ENCODE peak calls at places on chromosome 5, in five cellular contexts. Y is upper lobe of right lung; E is heart left ventricle; W is esophagus squamous epithelium; L is CD8-positive, alpha-beta T cell. X is an unnamed sample. For H3K9me3 and H3K4me1, the result is how much of the 10 kb centered on the place peaks cover.

GRCh38 chr5:74810915-74811314 is 43.9 kb downstream of the NSA2 start:
- DNase-seq in Y (no peak), W (no peak), E (no peak), L (no peak), X (no peak)

GRCh38 chr5:153907170-153907775 is 131.4 kb downstream of the FAM114A2 start:
- DNase-seq in E (no peak), W (no peak), L (no peak), Y (no peak), X (no peak)

GRCh38 chr5:137858223-137858916 is 9.3 kb upstream of the MYOT start:
- DNase-seq in W (no peak), Y (no peak), L (no peak), E (no peak), X (no peak)

GRCh38 chr5:35816881-35817521 is 39.7 kb upstream of the IL7R start:
- DNase-seq in E (no peak), Y (no peak), W (no peak), L (no peak), X (no peak)

GRCh38 chr5:145236966-145237365 is 598.2 kb downstream of the PRELID2 start:
- DNase-seq in W (no peak), Y (no peak), L (no peak), E (no peak), X (no peak)

GRCh38 chr5:173703466-173703865 is 87.0 kb upstream of the BOD1 start:
- DNase-seq in L (no peak), Y (no peak), W (no peak), E (no peak), X (no peak)

GRCh38 chr5:148788636-148789035 is 37.8 kb upstream of the ADRB2 start:
- DNase-seq in L (no peak), Y (no peak), E (no peak), W (no peak), X (no peak)

GRCh38 chr5:68534131-68534940 is 318.8 kb downstream of the PIK3R1 start:
- DNase-seq in E (no peak), L (no peak), W (no peak), Y (no peak), X (peak)

GRCh38 chr5:151107738-151108520 is 27.1 kb upstream of the TNIP1 start:
- DNase-seq in W (no peak), Y (no peak), L (no peak), E (peak), X (peak)

GRCh38 chr5:119367502-119368237 is 11.9 kb downstream of the TNFAIP8 start:
- DNase-seq in L (no peak), Y (no peak), E (no peak), W (no peak), X (no peak)

GRCh38 chr5:16888694-16889124 is 47.4 kb downstream of the MYO10 start:
- DNase-seq in W (no peak), E (no peak), L (no peak), Y (no peak), X (no peak)

GRCh38 chr5:14671414-14671813 is 6.9 kb downstream of the OTULIN start:
- DNase-seq in E (no peak), L (no peak), Y (no peak), W (no peak), X (no peak)

GRCh38 chr5:74016373-74016772 is 390.4 kb downstream of the ARHGEF28 start:
- DNase-seq in W (no peak), E (no peak), L (no peak), Y (no peak), X (no peak)

GRCh38 chr5:121731377-121731776 is 120.3 kb upstream of the FTMT start:
- DNase-seq in W (no peak), Y (no peak), E (peak), L (no peak), X (no peak)

GRCh38 chr5:32504923-32505596 is 60.5 kb upstream of the ZFR start:
- DNase-seq in L (no peak), E (peak), Y (no peak), W (no peak), X (peak)

GRCh38 chr5:52786937-52787599 is 648 bp upstream of the ITGA1 start:
- DNase-seq in Y (no peak), W (no peak), L (peak), E (peak), X (no peak)

GRCh38 chr5:115829913-115830312 is 11.5 kb downstream of the ATG12 start:
- DNase-seq in E (no peak), W (no peak), L (no peak), Y (no peak), X (no peak)

GRCh38 chr5:127892467-127893207 is 189.4 kb downstream of the CCDC192 start:
- DNase-seq in E (no peak), L (no peak), Y (no peak), W (no peak), X (peak)

GRCh38 chr5:102663771-102664530 is 91.2 kb upstream of the PAM start:
- DNase-seq in W (no peak), Y (no peak), E (no peak), L (no peak), X (no peak)

GRCh38 chr5:153953411-153953810 is 85.3 kb downstream of the FAM114A2 start:
- DNase-seq in W (no peak), Y (no peak), L (no peak), E (no peak), X (no peak)

GRCh38 chr5:112195924-112196323 is 223.2 kb downstream of the EPB41L4A start:
- DNase-seq in W (no peak), E (no peak), Y (no peak), L (no peak), X (no peak)

GRCh38 chr5:139488269-139488668 is 5.7 kb upstream of the STING1 start:
- DNase-seq in L (no peak), W (no peak), Y (no peak), E (peak), X (peak)

GRCh38 chr5:15993334-15993733 is 186.3 kb downstream of the MARCHF11 start:
- DNase-seq in W (no peak), Y (no peak), E (no peak), L (no peak), X (no peak)

GRCh38 chr5:147621016-147621415 is 111.1 kb upstream of the DPYSL3 start:
- DNase-seq in W (no peak), L (no peak), E (no peak), Y (no peak), X (no peak)

GRCh38 chr5:145829708-145830361 is 5.3 kb downstream of the PRELID2 start:
- DNase-seq in W (no peak), L (no peak), E (no peak), Y (no peak), X (no peak)

GRCh38 chr5:150516011-150516410 is 8.1 kb downstream of the NDST1 start:
- DNase-seq in L (no peak), E (peak), W (no peak), Y (no peak), X (peak)

GRCh38 chr5:178327446-178327845 is 94.8 kb upstream of the PHYKPL start:
- DNase-seq in L (no peak), Y (no peak), E (no peak), W (no peak), X (no peak)

GRCh38 chr5:170499621-170500020 is 4.2 kb upstream of the KCNIP1 start:
- DNase-seq in E (no peak), L (no peak), W (no peak), Y (no peak), X (no peak)

GRCh38 chr5:73118331-73119011 is 1.9 kb upstream of the TMEM171 start:
- DNase-seq in E (no peak), W (no peak), L (no peak), Y (no peak), X (no peak)

GRCh38 chr5:39100851-39101396 is 26.7 kb upstream of the RICTOR start:
- DNase-seq in L (no peak), W (no peak), E (no peak), Y (no peak), X (no peak)

GRCh38 chr5:122093415-122093814 is 15.4 kb upstream of the LOX start:
- DNase-seq in E (no peak), Y (no peak), W (no peak), L (no peak), X (no peak)

DNA sequence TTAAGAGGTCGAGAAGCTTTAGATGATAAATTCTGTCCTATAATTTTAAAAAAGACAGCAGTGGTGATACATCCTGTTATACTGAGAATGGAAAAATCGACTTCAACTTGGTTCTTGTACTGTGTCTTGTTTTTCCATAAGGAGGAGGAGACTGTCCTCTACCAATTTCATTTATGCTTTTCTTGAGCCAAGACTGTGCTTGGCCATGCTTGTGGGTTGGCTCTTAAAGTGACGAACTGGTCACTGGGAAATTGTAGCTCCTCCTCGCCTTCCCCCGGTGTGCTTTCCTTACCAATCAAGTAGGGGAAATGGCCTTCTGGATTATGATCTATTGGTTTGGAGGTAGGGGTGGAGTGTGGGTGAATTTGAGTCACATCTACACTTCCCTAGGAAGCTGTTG is 67.1 kb upstream of the HSPB3 start:
- DNase-seq in L (no peak), W (no peak), E (no peak), Y (no peak), X (no peak)
- H3K27ac ChIP-seq in L (no peak), W (peak), E (peak), Y (no peak), X (peak)

DNA sequence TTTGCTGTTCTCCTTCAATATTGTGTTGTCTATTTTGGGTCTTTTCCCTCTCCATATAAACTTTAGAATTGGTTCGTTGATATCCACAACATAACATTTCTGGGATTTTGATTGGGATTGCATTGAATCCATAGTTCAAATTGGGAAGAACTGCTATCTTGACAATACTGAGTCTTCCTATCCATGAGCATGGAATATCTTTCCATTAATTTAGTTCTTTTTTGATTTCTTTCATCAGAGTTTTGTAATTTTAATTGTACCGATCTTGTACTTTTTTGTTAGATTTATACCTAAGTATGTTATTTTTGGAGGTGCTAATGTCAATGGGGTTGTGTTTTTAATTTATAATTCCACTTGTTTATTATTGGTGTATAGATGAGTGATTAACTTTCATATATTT is 135.1 kb downstream of the NR3C1 start:
- DNase-seq in W (no peak), E (no peak), Y (no peak), L (no peak), X (no peak)
- H3K9me3 ChIP-seq in W (under half), E (under half), Y (under half), L (under half), X (under half)

GRCh38 chr5:76789991-76790571 is 28.7 kb upstream of the F2RL1 start:
- DNase-seq in L (no peak), Y (no peak), E (no peak), W (no peak), X (no peak)

GRCh38 chr5:76785493-76785892 is 33.3 kb upstream of the F2RL1 start:
- DNase-seq in L (no peak), Y (no peak), W (no peak), E (no peak), X (no peak)

GRCh38 chr5:76790632-76791290 is 28.1 kb upstream of the F2RL1 start:
- DNase-seq in W (no peak), E (peak), Y (no peak), L (no peak), X (no peak)

GRCh38 chr5:76788362-76788761 is 30.5 kb upstream of the F2RL1 start:
- DNase-seq in Y (no peak), E (no peak), L (no peak), W (no peak), X (no peak)

GRCh38 chr5:76787237-76787636 is 31.6 kb upstream of the F2RL1 start:
- DNase-seq in L (no peak), E (peak), W (no peak), Y (no peak), X (no peak)
- H3K4me1 ChIP-seq in L (under half), E (under half), W (under half), Y (under half), X (under half)

GRCh38 chr5:91373600-91373999 is 9.5 kb downstream of the ARRDC3 start:
- DNase-seq in L (no peak), Y (no peak), W (no peak), E (no peak), X (no peak)
- H3K27ac ChIP-seq in L (no peak), Y (peak), W (peak), E (peak), X (no peak)

DNA sequence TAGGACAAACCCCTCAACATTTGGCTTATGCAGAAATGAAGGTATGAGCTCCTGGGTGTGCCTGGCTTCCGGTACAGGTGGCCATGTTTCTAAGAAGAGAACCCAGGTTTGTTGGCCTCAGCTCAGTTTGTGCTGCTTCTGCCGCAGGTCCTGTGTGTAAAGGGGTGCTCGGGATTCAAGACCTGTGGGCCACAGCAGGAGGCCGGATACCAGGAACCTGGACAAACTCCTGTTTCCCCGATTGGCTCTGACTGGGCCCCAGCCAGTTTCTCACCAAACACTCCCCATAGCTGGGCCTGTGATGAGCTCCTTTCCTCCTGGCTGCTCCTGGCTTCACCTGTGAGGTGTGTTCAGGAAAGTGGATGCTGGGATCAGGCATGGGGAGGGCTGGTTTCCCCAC is 271.2 kb upstream of the IRX2 start:
- DNase-seq in Y (no peak), E (no peak), L (no peak), W (no peak), X (no peak)
- H3K9me3 ChIP-seq in Y (under half), E (under half), L (under half), W (under half), X (under half)

GRCh38 chr5:57173318-57174127 is at the start of gene GPBP1:
- DNase-seq in L (peak), E (peak), Y (peak), W (peak), X (peak)

GRCh38 chr5:57175586-57175985 is 1.7 kb downstream of the GPBP1 start:
- DNase-seq in E (no peak), Y (no peak), W (no peak), L (peak), X (no peak)

GRCh38 chr5:57174128-57174849 is 430 bp downstream of the GPBP1 start:
- DNase-seq in W (no peak), E (peak), L (no peak), Y (no peak), X (no peak)

GRCh38 chr5:57176350-57176857 is 2.5 kb downstream of the GPBP1 start:
- DNase-seq in E (no peak), L (no peak), Y (no peak), W (no peak), X (no peak)

GRCh38 chr5:57174850-57175525 is 1.1 kb downstream of the GPBP1 start:
- DNase-seq in L (no peak), W (no peak), E (no peak), Y (no peak), X (no peak)
- H3K4me1 ChIP-seq in L (under half), W (under half), E (under half), Y (under half), X (under half)

GRCh38 chr5:93573627-93573974 is 7.4 kb downstream of the NR2F1-AS1 start:
- DNase-seq in Y (no peak), E (no peak), L (no peak), W (no peak), X (no peak)

GRCh38 chr5:93570294-93571110 is 10.5 kb downstream of the NR2F1-AS1 start:
- DNase-seq in W (no peak), E (no peak), Y (no peak), L (no peak), X (no peak)

GRCh38 chr5:93571111-93571977 is 9.7 kb downstream of the NR2F1-AS1 start:
- DNase-seq in L (no peak), E (no peak), Y (no peak), W (no peak), X (no peak)

GRCh38 chr5:93572773-93573626 is 8.0 kb downstream of the NR2F1-AS1 start:
- DNase-seq in E (no peak), Y (no peak), L (no peak), W (no peak), X (no peak)

DNA sequence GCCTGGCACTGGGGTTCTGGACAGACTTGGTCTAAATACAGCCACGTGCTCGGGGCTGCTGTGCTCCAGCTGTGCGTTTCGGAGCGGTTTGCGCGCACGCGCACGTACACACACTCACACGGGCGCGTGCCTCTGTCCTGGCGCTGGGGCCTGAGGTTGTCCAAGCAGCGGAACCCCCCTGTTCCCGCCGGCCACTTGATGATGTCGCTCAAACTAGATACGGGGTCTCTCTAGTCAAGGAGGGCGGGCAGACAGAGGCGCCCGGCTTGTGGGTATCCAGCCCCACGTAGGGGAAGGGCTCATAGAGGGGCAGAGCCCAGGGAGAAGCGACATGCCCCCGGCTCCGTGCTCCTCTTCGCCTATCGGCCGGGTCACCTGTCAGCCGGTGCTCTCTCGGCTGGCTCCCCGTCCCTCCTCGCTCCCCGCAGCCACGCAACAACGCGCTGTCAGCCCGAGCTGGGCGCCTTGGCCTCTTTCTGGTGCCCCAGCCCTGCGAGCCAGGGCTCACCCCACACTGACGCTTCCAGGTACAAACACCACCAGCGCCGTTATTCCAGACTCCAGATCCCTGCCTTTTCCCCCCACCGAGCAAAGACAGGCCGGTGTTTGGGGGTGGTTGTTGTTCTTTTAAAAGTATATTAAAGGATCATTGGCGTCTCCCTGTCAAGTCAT is 8.8 kb downstream of the NR2F1-AS1 start:
- DNase-seq in L (no peak), E (no peak), Y (no peak), W (no peak), X (no peak)
- H3K27ac ChIP-seq in L (no peak), E (no peak), Y (peak), W (no peak), X (no peak)